ENCODE peak calls at places on chromosomes 2 and 18, in nine cellular contexts. G is HFFc6, I is HS-5, N is foreskin keratinocyte, Y is type B pancreatic cell, S is progenitor cell of endocrine pancreas, W is SJCRH30, P is iris pigment epithelial cell, M is NCI-H1092 treated with DMSO at 0.1 percent for 48 hours. L is an unnamed sample.

GRCh38 chr2:74391580-74392448 is 11.7 kb upstream of the DCTN1 start:
- DNase-seq in G (peak; percentile 76), I (peak; percentile 72), N (no peak), Y (peak; percentile 93), S (peak; percentile 92), W (peak; percentile 96), P (peak; percentile 79), M (peak; percentile 84), L (peak; percentile 96)

GRCh38 chr18:8045160-8045885 is 478.2 kb downstream of the PTPRM start:
- DNase-seq in G (no peak), I (no peak), N (no peak), Y (no peak), S (no peak), W (no peak), P (peak; percentile 18), M (no peak), L (no peak)

GRCh38 chr2:43139996-43140621 is 86.3 kb downstream of the ZFP36L2 start:
- DNase-seq in G (peak; percentile 31), I (no peak), N (no peak), Y (no peak), S (no peak), W (no peak), P (no peak), M (no peak), L (no peak)

GRCh38 chr2:71730785-71731383 is 277.5 kb downstream of the DYSF start:
- DNase-seq in G (no peak), I (no peak), N (no peak), Y (no peak), S (no peak), W (no peak), P (no peak), M (no peak), L (no peak)

GRCh38 chr2:127054996-127055785 is 51.8 kb downstream of the BIN1 start:
- DNase-seq in G (no peak), I (no peak), N (no peak), Y (no peak), S (no peak), W (no peak), P (no peak), M (no peak), L (no peak)

GRCh38 chr2:11490194-11490593 is 24.2 kb upstream of the E2F6 start:
- DNase-seq in G (no peak), I (no peak), N (no peak), Y (no peak), S (no peak), W (no peak), P (no peak), M (no peak), L (no peak)

GRCh38 chr2:111100765-111101162 is 19.9 kb upstream of the BCL2L11 start:
- DNase-seq in G (no peak), I (no peak), N (no peak), Y (no peak), S (no peak), W (no peak), P (peak; percentile 29), M (no peak), L (no peak)

GRCh38 chr2:219056896-219057708 is 3.6 kb downstream of the IHH start:
- DNase-seq in G (no peak), I (no peak), N (no peak), Y (no peak), S (no peak), W (no peak), P (no peak), M (no peak), L (no peak)

GRCh38 chr2:224324604-224325003 is 77.3 kb downstream of the FAM124B start:
- DNase-seq in G (no peak), I (no peak), N (no peak), Y (no peak), S (no peak), W (no peak), P (no peak), M (no peak), L (no peak)

GRCh38 chr2:26569216-26570082 is 71.7 kb downstream of the CIB4 start:
- DNase-seq in G (no peak), I (no peak), N (no peak), Y (peak; percentile 47), S (no peak), W (no peak), P (no peak), M (no peak), L (peak; percentile 60)

GRCh38 chr2:234823877-234824376 is 127.9 kb upstream of the SH3BP4 start:
- DNase-seq in G (peak; percentile 92), I (peak; percentile 97), N (no peak), Y (no peak), S (no peak), W (no peak), P (peak; percentile 90), M (no peak), L (no peak)

GRCh38 chr2:99140860-99141109 is 722 bp upstream of the C2orf15 start:
- DNase-seq in G (no peak), I (no peak), N (no peak), Y (no peak), S (no peak), W (peak; percentile 78), P (no peak), M (peak; percentile 82), L (no peak)

GRCh38 chr2:117980783-117981676 is 32.8 kb downstream of the CCDC93 start:
- DNase-seq in G (peak; percentile 91), I (peak; percentile 99), N (peak; percentile 95), Y (no peak), S (no peak), W (no peak), P (peak; percentile 96), M (no peak), L (no peak)

GRCh38 chr2:43158259-43158880 is 68.0 kb downstream of the ZFP36L2 start:
- DNase-seq in G (peak; percentile 79), I (peak; percentile 42), N (peak; percentile 92), Y (no peak), S (no peak), W (no peak), P (peak; percentile 69), M (no peak), L (no peak)

GRCh38 chr2:134141598-134142340 is 112.1 kb upstream of the MGAT5 start:
- DNase-seq in G (no peak), I (no peak), N (no peak), Y (no peak), S (no peak), W (no peak), P (no peak), M (no peak), L (no peak)

GRCh38 chr2:172985139-172985874 is 90.3 kb upstream of the MAP3K20 start:
- DNase-seq in G (peak; percentile 54), I (peak; percentile 47), N (peak; percentile 77), Y (no peak), S (no peak), W (peak; percentile 46), P (peak; percentile 21), M (no peak), L (no peak)

GRCh38 chr2:23148342-23148741 is 236.6 kb upstream of the KLHL29 start:
- DNase-seq in G (no peak), I (no peak), N (no peak), Y (no peak), S (no peak), W (no peak), P (no peak), M (no peak), L (no peak)

GRCh38 chr18:57211776-57212175 is 64.9 kb downstream of the BOD1L2 start:
- DNase-seq in G (no peak), I (no peak), N (no peak), Y (no peak), S (no peak), W (no peak), P (no peak), M (no peak), L (no peak)

GRCh38 chr2:100272848-100273329 is 49.4 kb downstream of the LONRF2 start:
- DNase-seq in G (no peak), I (no peak), N (no peak), Y (no peak), S (no peak), W (no peak), P (no peak), M (no peak), L (peak; percentile 46)

GRCh38 chr2:118837067-118837466 is 10.4 kb downstream of the EN1 start:
- DNase-seq in G (no peak), I (no peak), N (no peak), Y (peak; percentile 56), S (no peak), W (no peak), P (no peak), M (no peak), L (no peak)

GRCh38 chr18:55658598-55658997 is 70.6 kb upstream of the TCF4 start:
- DNase-seq in G (no peak), I (no peak), N (no peak), Y (no peak), S (no peak), W (no peak), P (no peak), M (no peak), L (no peak)

GRCh38 chr2:131104487-131105155 is 515 bp upstream of the PLEKHB2 start:
- DNase-seq in G (peak; percentile 68), I (peak; percentile 50), N (peak; percentile 60), Y (no peak), S (no peak), W (peak; percentile 88), P (peak; percentile 78), M (peak; percentile 87), L (no peak)

GRCh38 chr2:72137498-72138010 is 10.1 kb downstream of the CYP26B1 start:
- DNase-seq in G (peak; percentile 18), I (no peak), N (no peak), Y (no peak), S (peak; percentile 79), W (peak; percentile 81), P (no peak), M (peak; percentile 25), L (no peak)

GRCh38 chr2:72255540-72255939 is 107.9 kb upstream of the CYP26B1 start:
- DNase-seq in G (no peak), I (no peak), N (no peak), Y (no peak), S (no peak), W (no peak), P (no peak), M (no peak), L (no peak)

GRCh38 chr2:71254078-71254477 is 27.2 kb upstream of the PAIP2B start:
- DNase-seq in G (no peak), I (no peak), N (no peak), Y (no peak), S (no peak), W (no peak), P (no peak), M (no peak), L (no peak)

L was measured in osteocyte.